ENCODE peak calls at places on chromosomes 6 and 20, in seven cellular contexts. O is cardiac muscle cell, D is Panc1, I is neural progenitor cell, J is spleen, T is PC-9, Z is mammary epithelial cell. B is an unnamed sample.

GRCh38 chr6:29552512-29553051 is 7.0 kb downstream of the UBD start:
- DNase-seq in O (peak; percentile 59), D (no peak), I (peak; percentile 35), J (no peak), T (no peak), Z (peak; percentile 53), B (no peak)

GRCh38 chr20:62955519-62956386 is 3.2 kb downstream of the SLC17A9 start:
- DNase-seq in O (no peak), D (no peak), I (no peak), J (peak; percentile 76), T (peak; percentile 43), Z (no peak), B (no peak)

GRCh38 chr6:33419580-33420492 is at the start of gene SYNGAP1:
- DNase-seq in O (peak; percentile 57), D (no peak), I (peak; percentile 78), J (peak; percentile 81), T (no peak), Z (no peak), B (peak; percentile 91)

GRCh38 chr6:28980137-28980796 is 24.8 kb downstream of the ZNF311 start:
- DNase-seq in O (no peak), D (no peak), I (no peak), J (no peak), T (no peak), Z (no peak), B (no peak)

GRCh38 chr20:20498081-20498861 is 130.4 kb downstream of the INSM1 start:
- DNase-seq in O (no peak), D (no peak), I (peak; percentile 60), J (no peak), T (no peak), Z (no peak), B (peak; percentile 81)

GRCh38 chr6:26025047-26025893 is 62.0 kb upstream of the HFE start:
- DNase-seq in O (peak; percentile 34), D (no peak), I (no peak), J (no peak), T (peak; percentile 85), Z (peak; percentile 61), B (no peak)

GRCh38 chr20:31542201-31542842 is 28.1 kb downstream of the HM13 start:
- DNase-seq in O (no peak), D (no peak), I (no peak), J (no peak), T (peak; percentile 94), Z (peak; percentile 68), B (no peak)

GRCh38 chr20:63964412-63964811 is 5.3 kb downstream of the ZNF512B start:
- DNase-seq in O (no peak), D (no peak), I (no peak), J (peak; percentile 73), T (no peak), Z (no peak), B (no peak)

GRCh38 chr6:106339334-106340029 is 13.9 kb upstream of the ATG5 start:
- DNase-seq in O (peak; percentile 73), D (peak; percentile 51), I (peak; percentile 82), J (no peak), T (peak; percentile 75), Z (peak; percentile 86), B (peak; percentile 69)

GRCh38 chr6:7389162-7389450 is 436 bp downstream of the CAGE1 start:
- DNase-seq in O (peak; percentile 90), D (no peak), I (no peak), J (no peak), T (peak; percentile 57), Z (no peak), B (no peak)

GRCh38 chr20:59829415-59830106 is 103.9 kb downstream of the SYCP2 start:
- DNase-seq in O (no peak), D (no peak), I (no peak), J (peak; percentile 31), T (no peak), Z (no peak), B (no peak)

GRCh38 chr6:22568854-22569253 is 512 bp upstream of the HDGFL1 start:
- DNase-seq in O (no peak), D (no peak), I (no peak), J (no peak), T (no peak), Z (no peak), B (no peak)

GRCh38 chr6:166927942-166928643 is 28.3 kb downstream of the RNASET2 start:
- DNase-seq in O (no peak), D (no peak), I (no peak), J (no peak), T (no peak), Z (no peak), B (no peak)

GRCh38 chr6:100488231-100488630 is 23.5 kb upstream of the SIM1 start:
- DNase-seq in O (no peak), D (no peak), I (no peak), J (no peak), T (no peak), Z (no peak), B (no peak)

GRCh38 chr20:63734111-63734945 is 2.1 kb upstream of the LIME1 start:
- DNase-seq in O (no peak), D (no peak), I (no peak), J (no peak), T (peak; percentile 21), Z (no peak), B (no peak)

GRCh38 chr6:107750398-107750797 is 73.7 kb downstream of the SCML4 start:
- DNase-seq in O (no peak), D (no peak), I (no peak), J (no peak), T (no peak), Z (no peak), B (no peak)

GRCh38 chr6:38117281-38117680 is 297.8 kb downstream of the ZFAND3 start:
- DNase-seq in O (no peak), D (no peak), I (no peak), J (no peak), T (no peak), Z (peak; percentile 69), B (no peak)

GRCh38 chr6:32945953-32946352 is 5.1 kb upstream of the HLA-DMB start:
- DNase-seq in O (no peak), D (no peak), I (no peak), J (no peak), T (no peak), Z (no peak), B (no peak)

GRCh38 chr6:1865585-1865984 is 255.9 kb downstream of the FOXC1 start:
- DNase-seq in O (no peak), D (no peak), I (no peak), J (no peak), T (no peak), Z (no peak), B (no peak)

GRCh38 chr6:131765081-131765852 is 42.6 kb upstream of the ENPP1 start:
- DNase-seq in O (no peak), D (no peak), I (peak; percentile 3), J (no peak), T (no peak), Z (peak; percentile 12), B (no peak)

GRCh38 chr6:43980004-43980795 is 147.1 kb downstream of the MRPL14 start:
- DNase-seq in O (no peak), D (no peak), I (no peak), J (no peak), T (no peak), Z (no peak), B (peak; percentile 5)

GRCh38 chr6:34051339-34051919 is 94.5 kb downstream of the GRM4 start:
- DNase-seq in O (no peak), D (no peak), I (no peak), J (no peak), T (no peak), Z (no peak), B (no peak)

GRCh38 chr6:34325618-34326017 is 66.9 kb downstream of the NUDT3 start:
- DNase-seq in O (no peak), D (no peak), I (no peak), J (no peak), T (no peak), Z (no peak), B (no peak)

DNA sequence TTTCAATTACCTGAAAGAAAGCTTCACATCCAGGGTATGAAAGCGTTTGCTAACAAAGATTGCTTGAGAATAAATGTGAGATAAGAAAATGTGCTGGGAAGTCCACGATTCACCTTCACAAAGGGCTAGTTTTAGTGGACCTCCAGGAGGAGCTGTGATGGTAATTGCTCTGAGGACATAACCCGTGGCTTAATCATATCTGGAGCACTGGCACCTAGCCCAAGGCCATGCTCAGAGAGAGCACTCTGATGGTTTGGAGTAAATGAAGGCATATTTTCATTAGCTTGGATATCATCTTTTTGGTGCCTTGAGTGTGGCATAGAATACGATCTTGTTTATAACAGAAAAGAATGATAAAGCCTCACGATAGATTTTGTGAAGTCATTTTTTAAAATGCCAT is 46.9 kb upstream of the BACH2 start:
- DNase-seq in O (no peak), D (no peak), I (no peak), J (no peak), T (no peak), Z (no peak), B (no peak)
- TF ChIP-seq CTCF in O (peak; percentile 10), D (no peak), I (no peak), J (no peak), T (no peak), Z (no peak), B (no peak)

GRCh38 chr20:9616455-9616805 is 102.0 kb downstream of the LAMP5 start:
- DNase-seq in O (no peak), D (no peak), I (no peak), J (no peak), T (no peak), Z (no peak), B (no peak)
- H3K4me3 ChIP-seq in O (no peak overlapping the region), D (no peak overlapping the region), I (no peak overlapping the region), J (no peak overlapping the region), T (no peak overlapping the region), Z (no peak overlapping the region), B (no peak overlapping the region)

GRCh38 chr6:135498178-135498841 is 770 bp upstream of the AHI1 start:
- DNase-seq in O (peak; percentile 53), D (peak; percentile 65), I (peak; percentile 35), J (no peak), T (peak; percentile 88), Z (peak; percentile 77), B (peak; percentile 41)

GRCh38 chr6:135497412-135498177 is at the start of gene AHI1:
- DNase-seq in O (peak; percentile 96), D (peak; percentile 41), I (peak; percentile 99), J (peak; percentile 97), T (peak; percentile 89), Z (peak; percentile 88), B (peak; percentile 95)

GRCh38 chr6:135496805-135497411 is 632 bp downstream of the AHI1 start:
- DNase-seq in O (no peak), D (no peak), I (no peak), J (no peak), T (no peak), Z (no peak), B (no peak)

GRCh38 chr6:135503703-135504475 is 6.3 kb upstream of the AHI1 start:
- DNase-seq in O (no peak), D (no peak), I (peak; percentile 2), J (no peak), T (no peak), Z (no peak), B (no peak)

GRCh38 chr6:135499441-135500340 is 2.2 kb upstream of the AHI1 start:
- DNase-seq in O (no peak), D (no peak), I (no peak), J (no peak), T (peak; percentile 31), Z (no peak), B (no peak)
- H3K27ac ChIP-seq in O (no peak overlapping the region), D (no peak overlapping the region), I (no peak overlapping the region), J (no peak overlapping the region), T (no peak overlapping the region), Z (no peak overlapping the region), B (no peak overlapping the region)

DNA sequence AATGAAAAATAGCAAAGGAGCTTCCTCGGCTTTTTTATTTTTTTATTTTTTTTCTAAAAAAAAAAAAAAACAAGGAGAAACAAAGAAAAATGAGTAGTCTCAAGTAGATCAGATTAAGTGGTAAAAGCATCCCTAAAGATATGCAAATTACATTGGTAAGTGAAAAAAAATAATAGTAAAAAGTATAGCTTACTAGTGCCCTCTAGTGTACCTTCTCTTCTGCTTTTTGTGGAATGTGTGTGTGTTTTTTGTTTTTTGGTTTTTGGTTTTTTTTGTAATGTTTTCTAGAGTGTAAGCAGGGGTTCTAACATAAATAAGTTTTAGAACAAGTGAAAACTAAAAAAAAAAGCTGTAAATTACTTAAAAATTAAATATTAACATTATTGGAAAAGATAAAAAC is 1062.0 kb downstream of the HACE1 start:
- DNase-seq in O (no peak), D (no peak), I (peak; percentile 27), J (no peak), T (no peak), Z (no peak), B (no peak)
- TF ChIP-seq CTCF in O (peak; percentile 34), D (peak; percentile 35), I (peak; percentile 66), J (no peak), T (peak; percentile 61), Z (peak; percentile 31), B (peak; percentile 2)

B was measured in WERI-Rb-1.